ENCODE peak calls at places on chromosomes 3 and 15, in five cellular contexts. One of them, this sample, is unnamed.

GRCh38 chr15:99051308-99051707 is 43.7 kb upstream of the PGPEP1L start:
- DNase-seq in K562: no peak
- DNase-seq in H1: no peak
- DNase-seq in SK-N-SH: no peak
- DNase-seq in HCT116: no peak
- DNase-seq in this sample: no peak

GRCh38 chr3:168988867-168989266 is 674.6 kb downstream of the MECOM start:
- DNase-seq in K562: no peak
- DNase-seq in H1: no peak
- DNase-seq in SK-N-SH: no peak
- DNase-seq in HCT116: no peak
- DNase-seq in this sample: no peak

GRCh38 chr15:62165029-62165792 is at the start of gene C2CD4B:
- DNase-seq in K562: no peak
- DNase-seq in SK-N-SH: peak; percentile 58
- DNase-seq in H1: no peak
- DNase-seq in HCT116: no peak
- DNase-seq in this sample: peak; percentile 89

GRCh38 chr3:126352476-126353454 is 4.4 kb downstream of the KLF15 start:
- DNase-seq in K562: no peak
- DNase-seq in H1: no peak
- DNase-seq in HCT116: no peak
- DNase-seq in SK-N-SH: no peak
- DNase-seq in this sample: no peak

GRCh38 chr3:194046995-194047681 is 88.8 kb upstream of the HES1 start:
- DNase-seq in SK-N-SH: peak; percentile 38
- DNase-seq in K562: no peak
- DNase-seq in H1: no peak
- DNase-seq in HCT116: no peak
- DNase-seq in this sample: peak; percentile 48

GRCh38 chr3:167466961-167467360 is 6.9 kb downstream of the SERPINI2 start:
- DNase-seq in H1: no peak
- DNase-seq in K562: no peak
- DNase-seq in HCT116: no peak
- DNase-seq in SK-N-SH: no peak
- DNase-seq in this sample: no peak

GRCh38 chr15:40952301-40952900 is 870 bp upstream of the CHAC1 start:
- DNase-seq in H1: no peak
- DNase-seq in SK-N-SH: peak; percentile 28
- DNase-seq in HCT116: no peak
- DNase-seq in K562: no peak
- DNase-seq in this sample: no peak

GRCh38 chr3:57127849-57128566 is 37.1 kb downstream of the IL17RD start:
- DNase-seq in K562: no peak
- DNase-seq in SK-N-SH: peak; percentile 74
- DNase-seq in H1: no peak
- DNase-seq in HCT116: no peak
- DNase-seq in this sample: no peak

GRCh38 chr3:134332344-134332743 is 41.9 kb downstream of the AMOTL2 start:
- DNase-seq in HCT116: no peak
- DNase-seq in H1: no peak
- DNase-seq in K562: no peak
- DNase-seq in SK-N-SH: no peak
- DNase-seq in this sample: no peak

GRCh38 chr15:48332642-48333034 is 1.4 kb downstream of the DUT start:
- DNase-seq in K562: no peak
- DNase-seq in H1: no peak
- DNase-seq in HCT116: no peak
- DNase-seq in SK-N-SH: no peak
- DNase-seq in this sample: no peak

GRCh38 chr15:50458301-50458700 is 34.1 kb downstream of the USP8 start:
- DNase-seq in SK-N-SH: no peak
- DNase-seq in K562: no peak
- DNase-seq in HCT116: no peak
- DNase-seq in H1: no peak
- DNase-seq in this sample: no peak

GRCh38 chr15:71713191-71713798 is 97.1 kb upstream of the NR2E3 start:
- DNase-seq in H1: no peak
- DNase-seq in K562: no peak
- DNase-seq in SK-N-SH: no peak
- DNase-seq in HCT116: no peak
- DNase-seq in this sample: no peak

GRCh38 chr3:135444058-135444457 is 521.5 kb upstream of the PPP2R3A start:
- DNase-seq in SK-N-SH: no peak
- DNase-seq in K562: no peak
- DNase-seq in H1: no peak
- DNase-seq in HCT116: no peak
- DNase-seq in this sample: no peak

GRCh38 chr15:65081270-65081669 is 4.7 kb downstream of the KBTBD13 start:
- DNase-seq in K562: no peak
- DNase-seq in H1: no peak
- DNase-seq in SK-N-SH: no peak
- DNase-seq in HCT116: no peak
- DNase-seq in this sample: no peak

GRCh38 chr3:55434789-55435188 is 52.3 kb downstream of the WNT5A start:
- DNase-seq in HCT116: no peak
- DNase-seq in K562: peak; percentile 16
- DNase-seq in H1: peak; percentile 17
- DNase-seq in SK-N-SH: peak; percentile 14
- DNase-seq in this sample: no peak

GRCh38 chr15:89381330-89381729 is 46.7 kb upstream of the POLG start:
- DNase-seq in SK-N-SH: peak; percentile 71
- DNase-seq in HCT116: no peak
- DNase-seq in H1: no peak
- DNase-seq in K562: no peak
- DNase-seq in this sample: no peak

GRCh38 chr3:181868576-181868975 is 156.9 kb downstream of the SOX2 start:
- DNase-seq in HCT116: peak; percentile 4
- DNase-seq in K562: no peak
- DNase-seq in SK-N-SH: no peak
- DNase-seq in H1: no peak
- DNase-seq in this sample: no peak

GRCh38 chr15:100056411-100057072 is 285.2 kb downstream of the ADAMTS17 start:
- DNase-seq in HCT116: no peak
- DNase-seq in SK-N-SH: no peak
- DNase-seq in H1: no peak
- DNase-seq in K562: no peak
- DNase-seq in this sample: no peak

GRCh38 chr3:7897643-7898042 is 604.0 kb upstream of the LMCD1 start:
- DNase-seq in K562: no peak
- DNase-seq in H1: no peak
- DNase-seq in HCT116: no peak
- DNase-seq in SK-N-SH: no peak
- DNase-seq in this sample: no peak

GRCh38 chr3:154334973-154335420 is 10.7 kb upstream of the DHX36 start:
- DNase-seq in SK-N-SH: peak; percentile 27
- DNase-seq in HCT116: no peak
- DNase-seq in K562: no peak
- DNase-seq in H1: no peak
- DNase-seq in this sample: peak; percentile 63

GRCh38 chr15:68464451-68465090 is 32.6 kb upstream of the ITGA11 start:
- DNase-seq in K562: no peak
- DNase-seq in SK-N-SH: no peak
- DNase-seq in HCT116: no peak
- DNase-seq in H1: no peak
- DNase-seq in this sample: no peak

GRCh38 chr3:37453393-37454391 is 279.3 kb upstream of the LRRFIP2 start:
- DNase-seq in SK-N-SH: peak; percentile 77
- DNase-seq in H1: no peak
- DNase-seq in HCT116: no peak
- DNase-seq in K562: no peak
- DNase-seq in this sample: no peak

GRCh38 chr15:50262533-50262932 is 3.0 kb downstream of the HDC start:
- DNase-seq in SK-N-SH: no peak
- DNase-seq in K562: no peak
- DNase-seq in H1: no peak
- DNase-seq in HCT116: no peak
- DNase-seq in this sample: no peak

GRCh38 chr15:70096215-70096974 is 1.3 kb downstream of the TLE3 start:
- DNase-seq in H1: no peak
- DNase-seq in K562: no peak
- DNase-seq in HCT116: no peak
- DNase-seq in SK-N-SH: peak; percentile 67
- DNase-seq in this sample: peak; percentile 68

GRCh38 chr3:179020112-179020511 is 51.5 kb downstream of the ZMAT3 start:
- DNase-seq in HCT116: no peak
- DNase-seq in SK-N-SH: no peak
- DNase-seq in H1: no peak
- DNase-seq in K562: no peak
- DNase-seq in this sample: peak; percentile 73

GRCh38 chr3:159865042-159865579 is 123.5 kb upstream of the IL12A start:
- DNase-seq in HCT116: no peak
- DNase-seq in H1: no peak
- DNase-seq in K562: no peak
- DNase-seq in SK-N-SH: no peak
- DNase-seq in this sample: no peak

GRCh38 chr3:50268703-50269451 is at the start of gene SEMA3B:
- DNase-seq in H1: no peak
- DNase-seq in HCT116: no peak
- DNase-seq in SK-N-SH: no peak
- DNase-seq in K562: no peak
- DNase-seq in this sample: no peak
- TF ChIP-seq POLR2AphosphoS5 in H1: no peak
- TF ChIP-seq POLR2AphosphoS5 in HCT116: peak; percentile 72
- TF ChIP-seq POLR2AphosphoS5 in SK-N-SH: no peak
- TF ChIP-seq POLR2AphosphoS5 in K562: no peak
- TF ChIP-seq POLR2AphosphoS5 in this sample: no peak

DNA sequence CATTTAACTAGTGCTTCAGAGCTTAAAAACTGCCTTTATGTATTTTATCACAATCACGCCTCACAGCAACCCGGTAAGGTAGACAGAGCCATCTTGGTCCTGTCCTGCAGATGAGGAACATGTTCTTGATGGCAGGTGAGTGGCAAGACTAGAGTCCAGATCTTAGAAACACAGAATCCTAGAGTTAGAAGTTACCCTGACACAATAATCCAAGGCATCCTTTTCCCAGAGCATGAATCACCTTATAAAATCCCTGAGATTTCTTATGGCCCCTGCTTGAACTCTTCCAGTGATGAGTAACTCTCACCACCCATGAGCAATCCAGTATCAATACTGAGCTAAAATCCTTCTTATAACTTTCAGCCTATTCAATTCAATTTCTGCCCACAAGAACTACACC is 16.9 kb downstream of the POPDC2 start:
- DNase-seq in K562: no peak
- DNase-seq in SK-N-SH: no peak
- DNase-seq in HCT116: peak; percentile 41
- DNase-seq in H1: no peak
- DNase-seq in this sample: peak; percentile 46
- H2AFZ ChIP-seq in K562: peak overlapping the region; percentile 51
- H2AFZ ChIP-seq in SK-N-SH: no peak overlapping the region
- H2AFZ ChIP-seq in HCT116: peak overlapping the region; percentile 3
- H2AFZ ChIP-seq in H1: peak overlapping the region; percentile 76
- H2AFZ ChIP-seq in this sample: no peak overlapping the region

DNA sequence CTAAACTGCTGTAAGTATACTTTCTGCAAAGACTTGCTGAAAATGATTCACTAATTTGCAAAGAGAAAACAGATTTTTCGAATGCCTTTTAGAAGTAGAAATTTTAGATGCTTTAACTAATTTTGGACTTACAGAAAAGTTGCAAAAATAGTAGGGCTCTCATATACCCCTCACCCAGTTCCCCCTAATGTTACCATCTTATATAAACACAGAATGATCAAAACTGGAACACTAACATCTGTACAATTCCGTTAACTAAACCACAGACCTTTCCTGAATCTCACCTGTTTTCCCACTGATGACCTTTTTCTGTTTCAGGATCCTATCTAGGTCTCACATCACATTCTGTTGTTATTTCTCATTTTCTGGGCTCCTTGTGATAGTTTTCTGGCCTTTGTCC is 454.8 kb downstream of the SHQ1 start:
- DNase-seq in H1: no peak
- DNase-seq in K562: no peak
- DNase-seq in HCT116: no peak
- DNase-seq in SK-N-SH: no peak
- DNase-seq in this sample: no peak
- H4K20me1 ChIP-seq in H1: peaks cover 18% of the 10 kb centered on the region
- H4K20me1 ChIP-seq in K562: peaks cover 65% of the 10 kb centered on the region
- H4K20me1 ChIP-seq in HCT116: peaks cover 7% of the 10 kb centered on the region
- H4K20me1 ChIP-seq in SK-N-SH: peaks cover 92% of the 10 kb centered on the region
- H4K20me1 ChIP-seq in this sample: peaks cover 15% of the 10 kb centered on the region

GRCh38 chr3:70072180-70072579 is 72.6 kb downstream of the SAMMSON start:
- DNase-seq in K562: no peak
- DNase-seq in H1: no peak
- DNase-seq in SK-N-SH: no peak
- DNase-seq in HCT116: no peak
- DNase-seq in this sample: peak; percentile 12
- TF ChIP-seq POLR2AphosphoS5 in K562: no peak
- TF ChIP-seq POLR2AphosphoS5 in H1: no peak
- TF ChIP-seq POLR2AphosphoS5 in SK-N-SH: no peak
- TF ChIP-seq POLR2AphosphoS5 in HCT116: no peak
- TF ChIP-seq POLR2AphosphoS5 in this sample: no peak

GRCh38 chr15:38038659-38039442 is 104.4 kb downstream of the TMCO5A start:
- DNase-seq in H1: no peak
- DNase-seq in K562: no peak
- DNase-seq in HCT116: no peak
- DNase-seq in SK-N-SH: no peak
- DNase-seq in this sample: no peak

GRCh38 chr15:38040615-38041014 is 106.2 kb downstream of the TMCO5A start:
- DNase-seq in K562: no peak
- DNase-seq in SK-N-SH: no peak
- DNase-seq in H1: no peak
- DNase-seq in HCT116: no peak
- DNase-seq in this sample: no peak

GRCh38 chr15:38035701-38036100 is 101.3 kb downstream of the TMCO5A start:
- DNase-seq in H1: no peak
- DNase-seq in K562: no peak
- DNase-seq in SK-N-SH: no peak
- DNase-seq in HCT116: no peak
- DNase-seq in this sample: peak; percentile 21

GRCh38 chr15:38041576-38041975 is 107.1 kb downstream of the TMCO5A start:
- DNase-seq in SK-N-SH: no peak
- DNase-seq in HCT116: no peak
- DNase-seq in H1: no peak
- DNase-seq in K562: no peak
- DNase-seq in this sample: peak; percentile 52

GRCh38 chr15:38036790-38037338 is 102.4 kb downstream of the TMCO5A start:
- DNase-seq in HCT116: no peak
- DNase-seq in SK-N-SH: no peak
- DNase-seq in H1: no peak
- DNase-seq in K562: no peak
- DNase-seq in this sample: no peak
- H2AFZ ChIP-seq in HCT116: no peak overlapping the region
- H2AFZ ChIP-seq in SK-N-SH: no peak overlapping the region
- H2AFZ ChIP-seq in H1: no peak overlapping the region
- H2AFZ ChIP-seq in K562: no peak overlapping the region
- H2AFZ ChIP-seq in this sample: no peak overlapping the region

DNA sequence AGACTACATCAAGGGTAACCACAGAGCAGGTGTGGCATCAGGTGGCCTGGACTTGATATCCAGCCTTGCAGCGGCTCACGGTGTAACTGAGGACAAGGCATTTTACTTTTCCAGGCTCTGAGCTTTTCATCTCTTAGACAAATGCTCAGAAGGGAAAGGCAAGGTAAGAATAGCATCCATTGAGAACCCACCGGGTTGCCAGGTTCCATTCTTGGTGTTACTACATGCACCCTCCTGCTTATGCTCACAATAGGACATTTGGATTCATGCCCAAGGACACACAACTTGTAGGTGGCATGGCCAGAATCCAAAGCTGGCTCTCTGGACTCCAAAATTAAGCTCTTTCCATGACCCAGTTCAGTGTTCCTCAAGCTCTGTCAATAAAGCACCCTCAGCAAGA is 85.5 kb downstream of the CCNL1 start:
- DNase-seq in K562: no peak
- DNase-seq in SK-N-SH: no peak
- DNase-seq in HCT116: no peak
- DNase-seq in H1: no peak
- DNase-seq in this sample: no peak
- H4K20me1 ChIP-seq in K562: no peaks in the 10 kb centered on the region
- H4K20me1 ChIP-seq in SK-N-SH: no peaks in the 10 kb centered on the region
- H4K20me1 ChIP-seq in HCT116: no peaks in the 10 kb centered on the region
- H4K20me1 ChIP-seq in H1: no peaks in the 10 kb centered on the region
- H4K20me1 ChIP-seq in this sample: no peaks in the 10 kb centered on the region